ENCODE peak calls at places on chromosomes 1 and 21, in nine cellular contexts. T is MV-4-11; B is NCI-H2107; X is SK-N-SH; N is M059J; A is effector CD8-positive, alpha-beta T cell; R is stimulated activated CD8-positive, alpha-beta memory T cell treated with anti-CD3 and anti-CD28 coated beads, Interleukin-7, amount 100 ng/mL, for 1 hour; Q is right atrium auricular region; M is T-helper 2 cell. L is an unnamed sample.
A peak's percentile ranks its signal among the peaks of the same experiment; 100 is the strongest.

GRCh38 chr1:26169201-26169600 is 438 bp upstream of the C1orf232 start:
- DNase-seq in T (no peak), B (no peak), X (no peak), N (no peak), A (no peak), R (no peak), Q (no peak), M (no peak), L (no peak)

GRCh38 chr1:17520041-17520440 is 19.5 kb upstream of the ARHGEF10L start:
- DNase-seq in T (no peak), B (no peak), X (no peak), N (peak; percentile 67), A (no peak), R (no peak), Q (no peak), M (no peak), L (no peak)

GRCh38 chr21:36207577-36208320 is 51.1 kb downstream of the DOP1B start:
- DNase-seq in T (no peak), B (no peak), X (no peak), N (peak; percentile 97), A (no peak), R (no peak), Q (no peak), M (peak; percentile 51), L (no peak)

GRCh38 chr21:34670220-34670961 is 1.6 kb downstream of the CLIC6 start:
- DNase-seq in T (no peak), B (no peak), X (peak; percentile 45), N (no peak), A (no peak), R (no peak), Q (no peak), M (no peak), L (no peak)

GRCh38 chr1:204870165-204870912 is at the start of gene NFASC:
- DNase-seq in T (no peak), B (no peak), X (no peak), N (no peak), A (no peak), R (no peak), Q (no peak), M (no peak), L (no peak)

GRCh38 chr21:41364308-41364707 is 2.5 kb downstream of the MX2 start:
- DNase-seq in T (no peak), B (no peak), X (no peak), N (peak; percentile 25), A (no peak), R (no peak), Q (no peak), M (no peak), L (no peak)

GRCh38 chr1:108502138-108502537 is 52.0 kb downstream of the NBPF6 start:
- DNase-seq in T (no peak), B (no peak), X (no peak), N (no peak), A (no peak), R (no peak), Q (no peak), M (no peak), L (no peak)

GRCh38 chr21:45258476-45258875 is 29.2 kb downstream of the POFUT2 start:
- DNase-seq in T (no peak), B (no peak), X (peak; percentile 20), N (no peak), A (no peak), R (no peak), Q (peak; percentile 55), M (no peak), L (no peak)

GRCh38 chr1:5933676-5934057 is 58.6 kb downstream of the NPHP4 start:
- DNase-seq in T (no peak), B (no peak), X (no peak), N (no peak), A (no peak), R (no peak), Q (no peak), M (no peak), L (no peak)

GRCh38 chr21:24428539-24429186 is 1178.6 kb downstream of the MRPL39 start:
- DNase-seq in T (peak; percentile 58), B (no peak), X (no peak), N (no peak), A (no peak), R (no peak), Q (no peak), M (peak; percentile 52), L (no peak)

GRCh38 chr1:221098462-221099406 is 219.5 kb downstream of the HLX start:
- DNase-seq in T (peak; percentile 94), B (no peak), X (no peak), N (peak; percentile 83), A (no peak), R (no peak), Q (no peak), M (no peak), L (no peak)

GRCh38 chr1:8864713-8865397 is 13.6 kb downstream of the ENO1 start:
- DNase-seq in T (no peak), B (no peak), X (no peak), N (no peak), A (no peak), R (no peak), Q (no peak), M (no peak), L (no peak)

GRCh38 chr1:60427701-60428100 is 354.1 kb upstream of the C1orf87 start:
- DNase-seq in T (no peak), B (no peak), X (no peak), N (no peak), A (no peak), R (no peak), Q (no peak), M (no peak), L (no peak)

GRCh38 chr1:112505878-112506277 is 2.9 kb upstream of the WNT2B start:
- DNase-seq in T (no peak), B (no peak), X (no peak), N (no peak), A (no peak), R (no peak), Q (no peak), M (no peak), L (no peak)

GRCh38 chr1:209248649-209249279 is 334.8 kb upstream of the CAMK1G start:
- DNase-seq in T (peak; percentile 12), B (peak; percentile 74), X (peak; percentile 53), N (peak; percentile 65), A (no peak), R (peak; percentile 1), Q (peak; percentile 64), M (peak; percentile 41), L (no peak)

GRCh38 chr1:200082329-200082728 is 54.8 kb downstream of the NR5A2 start:
- DNase-seq in T (no peak), B (no peak), X (no peak), N (peak; percentile 21), A (no peak), R (no peak), Q (no peak), M (no peak), L (no peak)

GRCh38 chr1:91065337-91065736 is 43.5 kb upstream of the ZNF644 start:
- DNase-seq in T (no peak), B (no peak), X (no peak), N (no peak), A (no peak), R (no peak), Q (no peak), M (no peak), L (no peak)

GRCh38 chr1:247517795-247518612 is 18.2 kb downstream of the OR2C3 start:
- DNase-seq in T (no peak), B (no peak), X (peak; percentile 27), N (no peak), A (no peak), R (no peak), Q (no peak), M (peak; percentile 6), L (no peak)

GRCh38 chr1:29180497-29181412 is 945 bp downstream of the SRSF4 start:
- DNase-seq in T (no peak), B (no peak), X (no peak), N (no peak), A (no peak), R (no peak), Q (peak; percentile 63), M (peak; percentile 44), L (no peak)

GRCh38 chr1:17611991-17612390 is 72.5 kb downstream of the ARHGEF10L start:
- DNase-seq in T (no peak), B (no peak), X (no peak), N (peak; percentile 59), A (no peak), R (no peak), Q (no peak), M (no peak), L (no peak)

GRCh38 chr1:231850786-231851185 is 224.2 kb downstream of the DISC1 start:
- DNase-seq in T (no peak), B (no peak), X (no peak), N (no peak), A (no peak), R (no peak), Q (no peak), M (no peak), L (no peak)

GRCh38 chr1:228929476-228930027 is 194.3 kb downstream of the RHOU start:
- DNase-seq in T (no peak), B (no peak), X (no peak), N (no peak), A (no peak), R (no peak), Q (no peak), M (no peak), L (no peak)

GRCh38 chr1:185861630-185862029 is 127.4 kb downstream of the HMCN1 start:
- DNase-seq in T (no peak), B (no peak), X (no peak), N (peak; percentile 12), A (no peak), R (no peak), Q (no peak), M (no peak), L (no peak)

GRCh38 chr1:12601690-12602632 is 16.0 kb downstream of the DHRS3 start:
- DNase-seq in T (peak; percentile 90), B (no peak), X (peak; percentile 42), N (peak; percentile 98), A (no peak), R (no peak), Q (no peak), M (no peak), L (no peak)

GRCh38 chr1:5423109-5423508 is 569.1 kb downstream of the NPHP4 start:
- DNase-seq in T (peak; percentile 40), B (no peak), X (peak; percentile 89), N (peak; percentile 86), A (no peak), R (peak; percentile 11), Q (no peak), M (peak; percentile 41), L (no peak)

GRCh38 chr1:9600861-9601834 is 12.4 kb downstream of the TMEM201 start:
- DNase-seq in T (no peak), B (no peak), X (no peak), N (no peak), A (no peak), R (no peak), Q (no peak), M (no peak), L (no peak)

GRCh38 chr1:43152866-43153265 is 19.2 kb downstream of the EBNA1BP2 start:
- DNase-seq in T (peak; percentile 46), B (no peak), X (no peak), N (no peak), A (no peak), R (no peak), Q (no peak), M (no peak), L (no peak)

GRCh38 chr1:15341634-15342375 is 67.9 kb upstream of the EFHD2 start:
- DNase-seq in T (peak; percentile 76), B (no peak), X (no peak), N (peak; percentile 82), A (no peak), R (no peak), Q (no peak), M (peak; percentile 89), L (no peak)

GRCh38 chr1:37605061-37605650 is 9.4 kb upstream of the GNL2 start:
- DNase-seq in T (no peak), B (no peak), X (no peak), N (no peak), A (no peak), R (no peak), Q (no peak), M (no peak), L (no peak)

GRCh38 chr1:145804235-145805045 is 19.5 kb downstream of the RNF115 start:
- DNase-seq in T (peak; percentile 10), B (no peak), X (no peak), N (no peak), A (no peak), R (no peak), Q (no peak), M (no peak), L (no peak)

GRCh38 chr1:218587890-218588289 is 242.8 kb downstream of the TGFB2 start:
- DNase-seq in T (no peak), B (no peak), X (no peak), N (no peak), A (no peak), R (no peak), Q (no peak), M (no peak), L (no peak)